ENCODE peak calls at places on chromosomes 1 and 21, in nine cellular contexts. D, B, S, A, X, Z, K, I and L are unnamed samples.

GRCh38 chr1:15152318-15153183 is 996 bp upstream of the TMEM51 start:
- DNase-seq in D (peak), B (peak), S (peak), A (peak), X (peak), Z (peak), K (no peak), I (peak), L (peak)

GRCh38 chr1:38814444-38814983 is 45.1 kb downstream of the RRAGC start:
- DNase-seq in D (no peak), B (no peak), S (no peak), A (no peak), X (no peak), Z (no peak), K (no peak), I (no peak), L (no peak)

GRCh38 chr1:9753121-9753531 is 70.6 kb downstream of the CLSTN1 start:
- DNase-seq in D (peak), B (no peak), S (no peak), A (no peak), X (no peak), Z (peak), K (no peak), I (peak), L (peak)

GRCh38 chr1:221776495-221777413 is 34.9 kb upstream of the DUSP10 start:
- DNase-seq in D (no peak), B (no peak), S (no peak), A (no peak), X (no peak), Z (no peak), K (no peak), I (no peak), L (no peak)

GRCh38 chr1:103900005-103900404 is 150.3 kb downstream of the AMY1C start:
- DNase-seq in D (no peak), B (no peak), S (no peak), A (no peak), X (no peak), Z (no peak), K (no peak), I (no peak), L (no peak)

GRCh38 chr1:157482174-157482573 is 70.1 kb downstream of the FCRL5 start:
- DNase-seq in D (no peak), B (no peak), S (no peak), A (no peak), X (no peak), Z (no peak), K (no peak), I (no peak), L (peak)

GRCh38 chr1:225847610-225848009 is 34.6 kb downstream of the TMEM63A start:
- DNase-seq in D (no peak), B (no peak), S (peak), A (no peak), X (no peak), Z (no peak), K (no peak), I (no peak), L (no peak)

GRCh38 chr1:68442822-68443556 is 6.8 kb downstream of the RPE65 start:
- DNase-seq in D (peak), B (peak), S (peak), A (peak), X (no peak), Z (peak), K (peak), I (peak), L (peak)

GRCh38 chr21:33541105-33541711 is 709 bp downstream of the GART start:
- DNase-seq in D (peak), B (peak), S (no peak), A (no peak), X (no peak), Z (peak), K (no peak), I (no peak), L (peak)

GRCh38 chr1:177307771-177308170 is 137.0 kb downstream of the BRINP2 start:
- DNase-seq in D (no peak), B (no peak), S (no peak), A (no peak), X (no peak), Z (peak), K (no peak), I (no peak), L (peak)

GRCh38 chr1:184563308-184563707 is 176.5 kb downstream of the C1orf21 start:
- DNase-seq in D (peak), B (peak), S (no peak), A (no peak), X (no peak), Z (peak), K (no peak), I (no peak), L (peak)

GRCh38 chr1:227901239-227901905 is 46.4 kb downstream of the WNT9A start:
- DNase-seq in D (no peak), B (no peak), S (no peak), A (no peak), X (peak), Z (no peak), K (no peak), I (no peak), L (no peak)

GRCh38 chr1:226542623-226543103 is 5.9 kb upstream of the STUM start:
- DNase-seq in D (no peak), B (no peak), S (peak), A (no peak), X (peak), Z (no peak), K (no peak), I (no peak), L (no peak)

GRCh38 chr21:41699311-41699710 is 67.5 kb downstream of the RIPK4 start:
- DNase-seq in D (no peak), B (no peak), S (no peak), A (no peak), X (no peak), Z (no peak), K (no peak), I (no peak), L (no peak)

GRCh38 chr1:114289321-114289720 is 135.7 kb upstream of the SYT6 start:
- DNase-seq in D (no peak), B (no peak), S (no peak), A (no peak), X (no peak), Z (no peak), K (no peak), I (no peak), L (no peak)

GRCh38 chr1:18134324-18135046 is 26.9 kb downstream of the IGSF21 start:
- DNase-seq in D (peak), B (no peak), S (no peak), A (no peak), X (no peak), Z (no peak), K (no peak), I (no peak), L (no peak)

GRCh38 chr1:56676571-56677035 is 31.5 kb downstream of the PRKAA2 start:
- DNase-seq in D (no peak), B (peak), S (no peak), A (no peak), X (no peak), Z (peak), K (no peak), I (peak), L (peak)

GRCh38 chr1:208581252-208581651 is 337.1 kb upstream of the PLXNA2 start:
- DNase-seq in D (no peak), B (no peak), S (no peak), A (no peak), X (no peak), Z (no peak), K (no peak), I (no peak), L (no peak)

GRCh38 chr1:70528591-70529333 is 117.7 kb downstream of the CTH start:
- DNase-seq in D (peak), B (peak), S (no peak), A (peak), X (no peak), Z (peak), K (no peak), I (no peak), L (peak)

GRCh38 chr1:214470132-214470531 is 81.3 kb downstream of the PTPN14 start:
- DNase-seq in D (no peak), B (no peak), S (no peak), A (no peak), X (no peak), Z (no peak), K (no peak), I (no peak), L (no peak)

GRCh38 chr21:32494946-32495703 is 82.6 kb downstream of the EVA1C start:
- DNase-seq in D (no peak), B (peak), S (no peak), A (no peak), X (no peak), Z (peak), K (no peak), I (no peak), L (peak)

GRCh38 chr1:87394462-87394861 is 65.8 kb downstream of the LMO4 start:
- DNase-seq in D (no peak), B (no peak), S (no peak), A (no peak), X (no peak), Z (no peak), K (no peak), I (no peak), L (no peak)

GRCh38 chr1:2046953-2047748 is 3.1 kb upstream of the PRKCZ start:
- DNase-seq in D (no peak), B (no peak), S (peak), A (no peak), X (peak), Z (no peak), K (no peak), I (no peak), L (no peak)

GRCh38 chr1:115400426-115400825 is 62.4 kb upstream of the NGF start:
- DNase-seq in D (no peak), B (no peak), S (no peak), A (no peak), X (no peak), Z (no peak), K (no peak), I (no peak), L (peak)

DNA sequence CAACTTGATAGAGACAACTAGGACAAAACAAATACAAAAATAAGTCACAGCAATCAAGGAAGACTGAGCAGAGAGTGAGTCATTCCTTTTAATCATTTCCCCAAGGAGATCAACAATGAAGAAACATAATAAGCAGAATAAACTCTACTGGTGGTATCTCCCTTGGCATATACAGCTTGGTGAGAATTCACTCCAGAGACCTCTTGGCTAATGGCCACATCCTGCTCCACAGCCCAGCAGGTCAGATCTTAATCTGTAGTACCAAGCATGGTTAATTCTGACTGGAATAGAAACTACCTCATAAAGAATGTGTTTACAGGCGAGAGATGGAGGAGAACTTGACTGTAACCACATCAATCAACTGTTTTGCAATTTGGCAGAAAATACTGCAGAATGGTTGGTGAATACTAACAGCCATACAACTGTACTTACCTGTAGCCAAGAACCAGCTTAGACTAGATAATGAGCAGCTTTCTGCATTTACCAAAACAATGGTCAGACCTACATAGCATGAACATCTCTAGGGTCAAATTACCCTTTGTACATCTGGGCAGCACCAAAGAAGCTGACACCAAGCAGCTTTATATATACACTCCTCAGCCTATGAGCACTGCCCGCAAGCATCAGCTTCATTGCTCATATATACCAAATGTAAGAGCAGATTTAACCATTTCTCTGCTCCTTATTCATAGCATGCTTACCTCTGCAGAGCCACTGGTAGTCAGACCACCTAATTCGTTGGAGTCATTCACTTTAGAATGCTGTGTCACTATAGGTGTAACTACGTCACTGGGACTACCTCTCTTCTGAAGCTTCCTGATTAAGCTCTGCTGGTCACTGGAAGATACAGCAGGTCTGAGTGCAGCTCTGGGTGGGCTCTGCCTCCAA is 51.0 kb downstream of the KIAA0319L start:
- DNase-seq in D (peak), B (peak), S (peak), A (no peak), X (no peak), Z (peak), K (no peak), I (peak), L (peak)
- TF ChIP-seq CTCF in D (no peak), B (no peak), S (no peak), A (no peak), X (no peak), Z (no peak), K (no peak), I (no peak), L (no peak)

DNA sequence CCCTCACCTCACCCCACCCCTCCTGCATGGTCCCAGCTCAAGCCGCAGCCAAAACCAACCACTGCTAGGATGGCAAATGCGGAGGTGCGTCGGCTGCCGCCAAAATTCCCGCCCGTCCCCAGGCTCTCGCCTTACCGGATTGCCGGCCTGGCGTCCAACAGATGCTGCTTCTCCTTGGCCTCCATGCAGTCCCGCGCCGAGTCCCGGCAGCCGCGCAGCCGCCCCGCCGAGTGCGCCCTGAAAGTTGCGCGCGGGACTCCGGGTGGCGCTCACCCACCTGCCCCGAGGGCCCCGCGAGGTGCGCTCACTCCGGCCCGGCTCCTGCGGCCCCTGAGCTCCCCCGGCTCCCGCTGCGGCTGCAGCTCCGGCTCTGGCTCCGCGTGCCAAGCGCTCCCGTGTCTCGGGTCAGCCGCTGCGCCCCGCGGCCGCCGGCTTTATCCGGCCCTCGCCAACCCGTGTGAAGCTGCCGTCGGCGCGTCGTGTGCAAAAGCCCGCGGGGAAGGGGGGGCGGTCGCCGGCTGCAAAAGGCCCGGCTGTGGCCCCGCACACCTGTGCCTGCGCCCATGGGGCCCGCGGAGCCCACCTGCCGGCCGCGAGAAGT is at the start of gene SLC30A2:
- DNase-seq in D (no peak), B (no peak), S (no peak), A (no peak), X (no peak), Z (no peak), K (no peak), I (no peak), L (no peak)
- H3K4me3 ChIP-seq in D (no peak), B (peak), S (no peak), A (no peak), X (peak), Z (no peak), K (no peak), I (no peak), L (no peak)

GRCh38 chr1:216905052-216905580 is 181.9 kb upstream of the ESRRG start:
- DNase-seq in D (no peak), B (no peak), S (no peak), A (no peak), X (no peak), Z (no peak), K (no peak), I (no peak), L (no peak)
- TF ChIP-seq CTCF in D (no peak), B (no peak), S (no peak), A (no peak), X (no peak), Z (no peak), K (no peak), I (no peak), L (no peak)

DNA sequence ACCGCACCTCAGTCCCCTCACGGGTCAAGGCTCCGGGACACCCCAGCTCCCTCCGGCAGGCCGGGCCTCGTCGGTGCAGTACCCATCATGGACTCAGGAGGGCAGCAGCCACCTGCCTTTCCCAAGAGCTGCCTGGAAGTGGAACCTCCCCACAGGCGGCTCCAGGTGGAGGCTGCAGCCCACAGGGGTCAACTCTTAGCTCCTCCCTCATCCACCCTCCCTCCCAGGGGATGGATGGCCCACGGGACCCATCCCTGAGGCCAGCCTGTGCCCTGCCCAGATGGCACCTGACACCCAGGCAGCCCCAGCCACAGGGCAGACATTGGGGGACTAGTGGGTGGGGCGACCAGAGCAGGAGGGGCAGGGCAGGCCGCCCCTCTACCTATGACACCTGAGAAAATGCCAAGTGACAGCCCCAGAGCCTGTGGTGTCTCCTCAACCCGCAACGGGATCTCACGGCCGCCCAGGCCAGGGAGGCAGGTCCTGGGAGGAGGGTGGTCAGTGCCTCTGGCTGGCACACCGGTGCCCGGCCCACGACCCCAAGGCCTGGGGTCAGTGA is 1.2 kb upstream of the ARHGEF16 start:
- DNase-seq in D (peak), B (peak), S (peak), A (peak), X (peak), Z (peak), K (no peak), I (peak), L (peak)
- H3K4me3 ChIP-seq in D (no peak), B (no peak), S (no peak), A (no peak), X (no peak), Z (no peak), K (no peak), I (no peak), L (no peak)

GRCh38 chr1:110082477-110082876 is 12.0 kb upstream of the ALX3 start:
- DNase-seq in D (peak), B (no peak), S (no peak), A (no peak), X (no peak), Z (no peak), K (no peak), I (no peak), L (no peak)
- TF ChIP-seq CTCF in D (no peak), B (no peak), S (no peak), A (no peak), X (no peak), Z (no peak), K (no peak), I (no peak), L (no peak)

GRCh38 chr1:99266731-99267130 is 2.4 kb downstream of the PLPPR4 start:
- DNase-seq in D (no peak), B (no peak), S (no peak), A (no peak), X (no peak), Z (peak), K (no peak), I (peak), L (peak)

GRCh38 chr1:99264201-99265021 is at the start of gene PLPPR4:
- DNase-seq in D (peak), B (peak), S (peak), A (peak), X (peak), Z (peak), K (no peak), I (no peak), L (peak)

GRCh38 chr1:99269321-99269720 is 5.0 kb downstream of the PLPPR4 start:
- DNase-seq in D (no peak), B (no peak), S (no peak), A (no peak), X (no peak), Z (no peak), K (no peak), I (no peak), L (no peak)

GRCh38 chr1:99268021-99268420 is 3.7 kb downstream of the PLPPR4 start:
- DNase-seq in D (no peak), B (no peak), S (no peak), A (no peak), X (no peak), Z (peak), K (no peak), I (no peak), L (no peak)

GRCh38 chr1:99265124-99265523 is 832 bp downstream of the PLPPR4 start:
- DNase-seq in D (no peak), B (no peak), S (no peak), A (no peak), X (no peak), Z (no peak), K (no peak), I (no peak), L (no peak)
- H3K4me3 ChIP-seq in D (no peak), B (peak), S (no peak), A (no peak), X (no peak), Z (peak), K (no peak), I (peak), L (no peak)

GRCh38 chr1:83033682-83034081 is 965.2 kb downstream of the TTLL7 start:
- DNase-seq in D (peak), B (no peak), S (no peak), A (no peak), X (no peak), Z (peak), K (peak), I (no peak), L (peak)
- TF ChIP-seq CTCF in D (no peak), B (no peak), S (no peak), A (no peak), X (no peak), Z (no peak), K (no peak), I (no peak), L (no peak)

GRCh38 chr1:223708001-223708359 is 4.4 kb upstream of the CAPN2 start:
- DNase-seq in D (no peak), B (peak), S (peak), A (no peak), X (peak), Z (no peak), K (no peak), I (no peak), L (peak)
- H3K4me3 ChIP-seq in D (no peak), B (no peak), S (no peak), A (no peak), X (no peak), Z (no peak), K (peak), I (no peak), L (no peak)

DNA sequence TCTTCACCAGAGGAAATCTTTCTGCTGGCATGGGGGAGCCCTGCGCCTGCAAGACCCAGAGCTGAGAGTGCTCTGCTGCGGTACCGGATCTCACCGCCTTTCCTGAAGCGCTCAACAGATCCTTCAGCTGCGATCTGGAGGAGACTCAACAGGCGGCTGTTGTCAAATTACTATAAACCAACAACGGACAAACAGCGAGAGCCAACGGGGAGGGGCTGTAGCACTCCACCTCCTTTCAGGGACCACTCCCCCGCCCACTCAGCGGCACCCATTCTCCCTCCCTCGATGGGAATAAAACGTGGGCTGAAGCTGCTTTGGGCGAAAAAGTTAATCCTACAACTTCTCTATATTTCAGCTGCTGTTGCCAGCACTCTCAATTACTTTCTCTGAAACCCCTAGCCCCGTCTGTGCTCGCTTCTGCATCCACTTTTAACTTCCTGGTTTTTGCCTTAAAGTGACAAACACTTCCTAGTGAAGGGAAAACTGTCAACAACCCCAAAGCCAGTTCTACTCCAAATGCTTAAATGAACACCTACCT is at the start of gene FMO5:
- DNase-seq in D (peak), B (peak), S (peak), A (peak), X (peak), Z (peak), K (no peak), I (peak), L (peak)
- TF ChIP-seq CTCF in D (peak), B (no peak), S (peak), A (no peak), X (peak), Z (peak), K (peak), I (peak), L (peak)